ENCODE peak calls at places on chromosomes 16 and 17, in nine cellular contexts. F, P, C, Z, E, I, L, K and X are unnamed samples.

GRCh38 chr17:1005361-1005946 is 8.5 kb downstream of the TIMM22 start:
- DNase-seq in F (peak; percentile 38), P (peak; percentile 53), C (no peak), Z (peak; percentile 90), E (no peak), I (no peak), L (peak; percentile 91), K (peak; percentile 52), X (peak; percentile 78)

GRCh38 chr17:41806685-41807445 is 4.9 kb downstream of the P3H4 start:
- DNase-seq in F (no peak), P (peak; percentile 49), C (no peak), Z (no peak), E (no peak), I (no peak), L (no peak), K (no peak), X (no peak)

GRCh38 chr16:78505544-78506371 is 406.3 kb downstream of the WWOX start:
- DNase-seq in F (peak; percentile 49), P (peak; percentile 36), C (no peak), Z (no peak), E (peak; percentile 1), I (peak; percentile 12), L (peak; percentile 86), K (no peak), X (no peak)

GRCh38 chr16:4846503-4846900 is 586 bp downstream of the GLYR1 start:
- DNase-seq in F (peak; percentile 87), P (peak; percentile 80), C (peak; percentile 15), Z (no peak), E (peak; percentile 64), I (peak; percentile 70), L (peak; percentile 70), K (no peak), X (peak; percentile 92)

GRCh38 chr16:67804853-67805542 is 1.4 kb downstream of the RANBP10 start:
- DNase-seq in F (no peak), P (no peak), C (no peak), Z (no peak), E (no peak), I (no peak), L (no peak), K (no peak), X (no peak)

GRCh38 chr17:42519546-42520444 is 16.2 kb upstream of the NAGLU start:
- DNase-seq in F (peak; percentile 99), P (peak; percentile 79), C (no peak), Z (no peak), E (peak; percentile 96), I (peak; percentile 85), L (peak; percentile 99), K (peak; percentile 12), X (peak; percentile 76)

GRCh38 chr16:28572659-28573510 is 19.2 kb downstream of the SGF29 start:
- DNase-seq in F (peak; percentile 19), P (no peak), C (no peak), Z (no peak), E (no peak), I (no peak), L (no peak), K (peak; percentile 7), X (no peak)

GRCh38 chr17:27760069-27760885 is 40.1 kb downstream of the NOS2 start:
- DNase-seq in F (peak; percentile 56), P (peak; percentile 70), C (peak; percentile 57), Z (peak; percentile 85), E (peak; percentile 41), I (peak; percentile 52), L (no peak), K (peak; percentile 42), X (peak; percentile 91)

GRCh38 chr17:43019418-43019817 is 2.8 kb downstream of the VAT1 start:
- DNase-seq in F (peak; percentile 65), P (no peak), C (no peak), Z (no peak), E (no peak), I (no peak), L (no peak), K (no peak), X (no peak)

GRCh38 chr17:17781591-17782424 is 55.0 kb downstream of the SREBF1 start:
- DNase-seq in F (peak; percentile 69), P (peak; percentile 67), C (no peak), Z (peak; percentile 88), E (peak; percentile 12), I (peak; percentile 68), L (peak; percentile 95), K (no peak), X (no peak)

GRCh38 chr17:60720763-60721531 is 43.3 kb downstream of the BCAS3 start:
- DNase-seq in F (peak; percentile 76), P (peak; percentile 12), C (peak; percentile 17), Z (no peak), E (peak; percentile 68), I (peak; percentile 50), L (no peak), K (peak; percentile 80), X (no peak)

GRCh38 chr17:50165867-50166517 is at the start of gene SGCA:
- DNase-seq in F (no peak), P (no peak), C (no peak), Z (peak; percentile 54), E (no peak), I (no peak), L (no peak), K (no peak), X (peak; percentile 73)

GRCh38 chr17:73770849-73771229 is 126.6 kb upstream of the SDK2 start:
- DNase-seq in F (no peak), P (no peak), C (no peak), Z (no peak), E (no peak), I (no peak), L (no peak), K (no peak), X (no peak)

GRCh38 chr16:21563676-21564075 is 35.7 kb upstream of the METTL9 start:
- DNase-seq in F (no peak), P (no peak), C (no peak), Z (no peak), E (no peak), I (no peak), L (peak; percentile 51), K (no peak), X (peak; percentile 10)

GRCh38 chr16:27463741-27464662 is 62.0 kb downstream of the IL21R start:
- DNase-seq in F (no peak), P (no peak), C (peak; percentile 43), Z (peak; percentile 36), E (no peak), I (no peak), L (no peak), K (no peak), X (peak; percentile 79)

GRCh38 chr16:52547001-52547833 is at the start of gene TOX3:
- DNase-seq in F (peak; percentile 1), P (peak; percentile 73), C (no peak), Z (peak; percentile 75), E (no peak), I (no peak), L (no peak), K (no peak), X (no peak)

GRCh38 chr16:87437911-87438610 is 45.9 kb downstream of the MAP1LC3B start:
- DNase-seq in F (no peak), P (no peak), C (no peak), Z (no peak), E (no peak), I (no peak), L (no peak), K (no peak), X (no peak)

GRCh38 chr17:77444653-77445029 is 303.9 kb downstream of the SEC14L1 start:
- DNase-seq in F (peak; percentile 71), P (no peak), C (no peak), Z (no peak), E (no peak), I (peak; percentile 73), L (no peak), K (peak; percentile 43), X (no peak)

GRCh38 chr16:6988846-6989245 is 343.8 kb upstream of the RBFOX1 start:
- DNase-seq in F (no peak), P (no peak), C (no peak), Z (no peak), E (no peak), I (no peak), L (no peak), K (no peak), X (no peak)

GRCh38 chr16:73506568-73507056 is 458.7 kb upstream of the ZFHX3 start:
- DNase-seq in F (no peak), P (no peak), C (no peak), Z (no peak), E (no peak), I (no peak), L (no peak), K (no peak), X (no peak)

GRCh38 chr16:55444754-55445485 is 34.1 kb upstream of the MMP2 start:
- DNase-seq in F (no peak), P (peak; percentile 17), C (no peak), Z (no peak), E (no peak), I (no peak), L (peak; percentile 74), K (peak; percentile 36), X (no peak)